ENCODE peak calls at places on chromosomes 2 and 18, in nine cellular contexts. G is aorta; M is psoas muscle; Y is MG63; E is SK-N-SH; H is epithelial cell of esophagus; D is effector memory CD4-positive, alpha-beta T cell; N is heart left ventricle; T is astrocyte. L is an unnamed sample.

GRCh38 chr18:8814206-8814605 is 108.8 kb downstream of the MTCL1 start:
- DNase-seq in G (no peak), M (no peak), Y (no peak), E (no peak), H (no peak), D (no peak), N (no peak), T (peak), L (no peak)

GRCh38 chr2:200694071-200694470 is 108.3 kb downstream of the AOX1 start:
- DNase-seq in G (no peak), M (no peak), Y (no peak), E (no peak), H (no peak), D (no peak), N (no peak), T (no peak), L (no peak)

GRCh38 chr2:200177971-200178911 is 128.3 kb upstream of the SPATS2L start:
- DNase-seq in G (no peak), M (no peak), Y (peak), E (no peak), H (no peak), D (no peak), N (peak), T (peak), L (no peak)

GRCh38 chr2:75790121-75790520 is 79.4 kb upstream of the GCFC2 start:
- DNase-seq in G (no peak), M (no peak), Y (no peak), E (no peak), H (peak), D (no peak), N (no peak), T (no peak), L (no peak)

GRCh38 chr2:135768863-135769262 is 27.2 kb downstream of the UBXN4 start:
- DNase-seq in G (no peak), M (no peak), Y (no peak), E (no peak), H (no peak), D (no peak), N (no peak), T (no peak), L (no peak)

GRCh38 chr2:164150601-164151000 is 414.8 kb upstream of the FIGN start:
- DNase-seq in G (no peak), M (no peak), Y (no peak), E (no peak), H (peak), D (no peak), N (no peak), T (no peak), L (no peak)

GRCh38 chr2:125593036-125593435 is 1062.9 kb upstream of the GYPC start:
- DNase-seq in G (no peak), M (no peak), Y (no peak), E (no peak), H (no peak), D (no peak), N (no peak), T (no peak), L (no peak)

GRCh38 chr18:62979172-62979571 is 263.8 kb downstream of the PHLPP1 start:
- DNase-seq in G (no peak), M (peak), Y (peak), E (no peak), H (peak), D (no peak), N (no peak), T (peak), L (peak)

GRCh38 chr2:10534514-10535250 is 86.6 kb upstream of the ODC1 start:
- DNase-seq in G (no peak), M (no peak), Y (no peak), E (no peak), H (peak), D (no peak), N (no peak), T (peak), L (no peak)

GRCh38 chr2:192151848-192152247 is 42.9 kb downstream of the TMEFF2 start:
- DNase-seq in G (no peak), M (no peak), Y (peak), E (no peak), H (peak), D (no peak), N (no peak), T (peak), L (no peak)

GRCh38 chr18:9914584-9915290 is 921 bp downstream of the VAPA start:
- DNase-seq in G (peak), M (peak), Y (peak), E (no peak), H (peak), D (peak), N (peak), T (peak), L (peak)

GRCh38 chr2:207901401-207901800 is 123.9 kb downstream of the PLEKHM3 start:
- DNase-seq in G (no peak), M (no peak), Y (no peak), E (no peak), H (no peak), D (no peak), N (no peak), T (no peak), L (no peak)

GRCh38 chr18:56321470-56321869 is 316.9 kb downstream of the TXNL1 start:
- DNase-seq in G (no peak), M (peak), Y (no peak), E (no peak), H (no peak), D (no peak), N (peak), T (no peak), L (no peak)

GRCh38 chr18:11553098-11553940 is 56.1 kb upstream of the SLC35G4 start:
- DNase-seq in G (no peak), M (no peak), Y (no peak), E (peak), H (peak), D (no peak), N (no peak), T (peak), L (no peak)

DNA sequence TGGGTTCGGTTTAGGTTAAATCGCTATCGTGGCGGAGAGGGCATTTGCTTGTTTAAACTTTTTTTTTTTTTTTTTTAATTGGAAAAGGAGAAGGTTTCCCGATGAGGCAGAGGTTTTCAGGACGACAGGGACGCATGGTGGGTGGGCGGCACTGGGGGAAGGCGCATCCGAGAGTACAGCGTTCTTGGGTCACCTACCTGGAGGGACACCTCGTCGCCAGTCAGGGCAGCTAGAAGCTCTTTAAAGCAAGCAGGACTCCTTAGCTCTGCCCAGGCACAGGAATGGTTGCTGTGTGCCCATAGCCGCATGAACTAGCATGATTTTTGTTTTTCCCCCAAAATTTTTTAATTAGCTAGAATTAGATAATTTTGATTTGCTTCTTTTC is 444 bp downstream of the LDLRAD4 start:
- DNase-seq in G (no peak), M (no peak), Y (no peak), E (no peak), H (no peak), D (no peak), N (no peak), T (no peak), L (no peak)
- H3K4me3 ChIP-seq in G (peak), M (peak), Y (no peak), E (peak), H (no peak), D (peak), N (peak), T (peak), L (peak)

DNA sequence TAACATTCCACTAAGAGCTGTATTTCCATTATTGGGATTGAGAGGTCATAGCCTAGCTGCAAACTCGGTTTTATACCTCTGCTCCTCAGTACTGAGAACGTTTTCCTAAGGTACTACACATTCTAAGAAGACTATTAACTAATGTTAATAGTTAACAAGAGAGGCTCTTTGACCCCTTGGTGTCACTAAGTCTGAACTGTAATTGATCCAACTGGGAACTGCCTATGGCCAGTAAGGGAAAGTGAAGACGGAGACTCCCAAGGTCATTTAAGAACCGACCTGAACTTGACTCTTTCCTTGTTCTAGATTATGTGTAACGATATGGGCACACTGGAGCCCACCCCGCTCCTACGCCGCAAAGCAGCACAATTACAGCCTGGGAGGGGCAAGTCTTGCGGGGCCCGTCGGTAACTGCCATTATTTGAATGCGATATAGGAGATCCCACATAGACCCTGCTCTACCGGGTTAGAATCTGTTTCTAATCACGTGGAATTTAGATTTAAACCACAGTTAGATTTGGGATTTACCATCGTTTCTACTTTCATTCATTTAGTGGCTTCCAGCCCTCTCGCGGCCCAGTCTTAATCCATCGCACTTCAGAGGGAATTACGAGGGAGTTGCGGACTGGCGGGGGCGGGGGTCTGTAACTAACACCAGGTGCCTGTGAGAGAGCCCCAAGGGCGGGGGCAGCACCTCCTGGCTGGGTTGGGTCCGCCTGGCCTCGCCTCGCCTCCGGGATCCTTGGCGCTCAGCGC is 84.1 kb upstream of the EPB41L3 start:
- DNase-seq in G (no peak), M (no peak), Y (no peak), E (no peak), H (no peak), D (no peak), N (no peak), T (no peak), L (no peak)
- H3K4me3 ChIP-seq in G (peak), M (peak), Y (peak), E (peak), H (peak), D (no peak), N (peak), T (peak), L (peak)

DNA sequence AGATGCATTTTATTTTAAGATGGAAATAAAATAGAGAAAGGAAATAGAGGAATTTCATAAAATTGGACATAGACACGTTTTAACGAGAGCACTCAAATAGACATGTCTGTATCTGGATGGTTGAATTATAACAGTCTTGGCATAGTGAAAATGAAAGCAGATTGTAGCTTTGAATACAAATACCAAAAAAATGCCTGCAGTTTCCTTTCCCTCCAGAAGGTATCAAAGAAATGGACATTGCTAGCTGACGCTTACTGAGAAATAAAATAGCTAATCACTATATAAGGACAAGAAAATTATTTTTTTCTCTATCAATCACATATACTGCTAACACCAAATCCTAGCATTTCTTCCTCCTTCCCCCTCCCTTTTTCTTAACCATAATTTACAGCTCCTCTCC is 11.4 kb upstream of the MAPRE2 start:
- DNase-seq in G (no peak), M (no peak), Y (no peak), E (no peak), H (no peak), D (no peak), N (no peak), T (no peak), L (no peak)
- H3K4me3 ChIP-seq in G (no peak), M (peak), Y (no peak), E (no peak), H (no peak), D (peak), N (peak), T (no peak), L (peak)

DNA sequence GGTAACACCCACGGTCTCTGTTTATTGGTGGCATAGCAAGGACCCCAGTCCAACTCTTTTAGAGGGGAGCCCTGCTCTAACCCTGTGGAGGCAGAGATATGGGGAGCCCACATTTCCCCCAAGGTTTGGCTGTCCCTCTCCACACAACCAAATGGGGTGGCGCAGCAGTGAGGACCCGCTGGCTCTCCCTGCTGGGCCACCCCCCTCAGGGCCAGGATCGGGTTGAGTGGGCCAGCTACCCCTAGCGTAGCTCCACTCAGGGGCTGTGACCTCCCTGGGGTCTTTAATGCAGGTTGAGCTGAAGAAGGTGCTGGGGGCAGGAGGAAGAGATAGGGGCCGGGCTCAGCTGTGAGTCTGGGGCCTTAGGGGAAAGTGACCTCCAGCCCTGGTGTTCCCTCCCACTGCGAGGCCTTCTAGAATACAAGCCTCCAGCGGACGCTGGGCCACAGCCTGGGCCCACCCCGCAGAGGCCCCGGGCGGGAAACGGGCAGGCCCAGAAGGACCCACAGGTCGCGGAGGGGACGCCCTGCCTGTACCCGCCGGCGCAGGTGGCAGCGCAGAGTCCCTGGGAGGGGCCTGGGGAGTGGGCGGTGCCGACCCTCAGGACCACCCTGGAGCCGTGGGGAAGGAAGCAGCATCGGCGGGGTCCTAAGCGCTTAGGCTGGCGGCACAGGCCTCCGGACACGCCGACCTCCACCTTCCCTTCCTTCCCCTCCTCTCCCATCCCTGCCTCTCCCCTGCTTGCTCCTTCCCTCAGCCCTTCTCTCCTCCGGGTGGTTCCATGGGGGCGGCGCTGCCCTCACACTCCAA is 9.6 kb downstream of the CROCC2 start:
- DNase-seq in G (peak), M (peak), Y (no peak), E (no peak), H (no peak), D (no peak), N (no peak), T (no peak), L (peak)
- H3K4me3 ChIP-seq in G (no peak), M (no peak), Y (no peak), E (no peak), H (no peak), D (no peak), N (peak), T (no peak), L (no peak)

DNA sequence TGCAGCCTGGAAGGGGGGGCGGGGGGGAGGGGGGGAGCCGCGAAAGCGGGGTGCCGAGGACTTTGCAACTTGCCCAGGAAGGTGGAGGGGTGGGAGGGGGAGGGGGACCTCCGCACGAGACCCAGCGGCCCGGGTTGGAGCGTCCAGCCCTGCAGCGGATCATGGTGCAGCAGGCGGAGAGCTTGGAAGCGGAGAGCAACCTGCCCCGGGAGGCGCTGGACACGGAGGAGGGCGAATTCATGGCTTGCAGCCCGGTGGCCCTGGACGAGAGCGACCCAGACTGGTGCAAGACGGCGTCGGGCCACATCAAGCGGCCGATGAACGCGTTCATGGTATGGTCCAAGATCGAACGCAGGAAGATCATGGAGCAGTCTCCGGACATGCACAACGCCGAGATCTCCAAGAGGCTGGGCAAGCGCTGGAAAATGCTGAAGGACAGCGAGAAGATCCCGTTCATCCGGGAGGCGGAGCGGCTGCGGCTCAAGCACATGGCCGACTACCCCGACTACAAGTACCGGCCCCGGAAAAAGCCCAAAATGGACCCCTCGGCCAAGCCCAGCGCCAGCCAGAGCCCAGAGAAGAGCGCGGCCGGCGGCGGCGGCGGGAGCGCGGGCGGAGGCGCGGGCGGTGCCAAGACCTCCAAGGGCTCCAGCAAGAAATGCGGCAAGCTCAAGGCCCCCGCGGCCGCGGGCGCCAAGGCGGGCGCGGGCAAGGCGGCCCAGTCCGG is 540 bp downstream of the SOX11 start:
- DNase-seq in G (no peak), M (peak), Y (peak), E (peak), H (no peak), D (no peak), N (no peak), T (peak), L (no peak)
- H3K4me3 ChIP-seq in G (no peak), M (peak), Y (peak), E (peak), H (peak), D (no peak), N (peak), T (peak), L (no peak)

GRCh38 chr2:161245237-161245505 is 63.1 kb upstream of the PSMD14 start:
- DNase-seq in G (no peak), M (no peak), Y (no peak), E (no peak), H (no peak), D (no peak), N (no peak), T (no peak), L (no peak)

GRCh38 chr2:161241894-161242293 is 66.3 kb upstream of the PSMD14 start:
- DNase-seq in G (no peak), M (no peak), Y (no peak), E (no peak), H (no peak), D (no peak), N (no peak), T (no peak), L (no peak)

GRCh38 chr2:161245671-161246070 is 62.6 kb upstream of the PSMD14 start:
- DNase-seq in G (no peak), M (no peak), Y (no peak), E (no peak), H (no peak), D (no peak), N (no peak), T (no peak), L (no peak)

GRCh38 chr2:161243312-161243711 is 64.9 kb upstream of the PSMD14 start:
- DNase-seq in G (no peak), M (no peak), Y (no peak), E (no peak), H (no peak), D (no peak), N (no peak), T (no peak), L (no peak)

GRCh38 chr2:161243873-161244272 is 64.4 kb upstream of the PSMD14 start:
- DNase-seq in G (no peak), M (no peak), Y (no peak), E (no peak), H (no peak), D (no peak), N (no peak), T (no peak), L (no peak)
- H3K4me3 ChIP-seq in G (no peak), M (no peak), Y (no peak), E (no peak), H (peak), D (peak), N (no peak), T (no peak), L (peak)

DNA sequence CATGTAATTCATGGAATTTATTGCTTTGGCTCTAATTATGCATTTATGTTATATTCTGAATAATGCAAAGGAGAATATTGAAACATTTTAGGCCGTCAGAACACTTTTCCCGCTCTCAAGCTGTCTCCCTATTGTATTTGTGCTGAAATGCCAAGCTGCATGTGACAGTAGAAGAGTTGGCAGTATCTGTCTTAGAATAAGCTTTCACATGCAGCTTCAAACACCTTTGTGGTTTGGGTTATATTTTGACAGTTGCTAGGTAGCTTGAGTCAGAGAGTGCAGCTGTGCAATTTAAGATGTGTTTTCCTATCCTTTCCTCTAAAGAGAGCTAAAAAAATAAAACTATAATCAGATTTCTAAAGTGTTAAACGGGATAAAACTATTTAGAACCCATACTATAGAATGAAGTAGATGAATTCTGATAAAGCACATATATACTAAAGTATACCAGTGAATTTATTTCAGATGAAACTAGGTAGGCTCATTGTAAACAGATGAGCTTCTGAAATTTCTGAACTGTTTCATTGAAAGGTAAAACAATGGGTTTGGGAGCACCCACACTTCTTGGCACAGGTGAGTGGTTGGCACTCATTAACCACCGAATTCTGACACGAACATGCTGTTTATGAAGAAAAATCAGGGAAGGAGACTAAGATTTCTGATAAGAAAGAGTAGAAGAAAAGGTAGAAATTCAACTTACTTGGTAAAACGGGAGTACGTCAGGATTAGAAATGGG is 43.4 kb downstream of the PLCL1 start:
- DNase-seq in G (no peak), M (no peak), Y (no peak), E (no peak), H (peak), D (no peak), N (no peak), T (peak), L (no peak)
- H3K4me3 ChIP-seq in G (no peak), M (no peak), Y (no peak), E (no peak), H (no peak), D (peak), N (no peak), T (no peak), L (no peak)

DNA sequence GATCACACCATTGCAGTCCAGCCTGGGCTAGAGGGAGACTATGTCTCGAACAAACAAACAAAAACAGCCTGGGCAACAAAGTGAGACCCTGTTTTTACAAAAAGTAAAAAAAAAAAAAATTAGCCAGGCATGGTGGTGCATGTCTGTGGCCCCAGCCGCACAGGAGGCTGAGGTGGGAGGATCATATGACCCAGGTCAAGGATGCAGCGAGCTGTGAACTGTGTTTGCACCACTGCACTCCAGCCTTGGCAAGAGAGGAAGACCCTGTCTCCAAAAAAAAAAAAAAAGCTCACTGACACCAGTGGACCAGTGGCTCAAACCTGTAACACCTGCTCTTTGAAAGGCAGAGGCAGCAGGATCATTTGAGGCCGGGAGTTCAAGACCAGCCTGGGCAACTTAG is 40.1 kb downstream of the UNC50 start:
- DNase-seq in G (no peak), M (no peak), Y (no peak), E (no peak), H (no peak), D (no peak), N (no peak), T (no peak), L (no peak)
- H3K4me3 ChIP-seq in G (no peak), M (no peak), Y (no peak), E (no peak), H (no peak), D (no peak), N (no peak), T (no peak), L (no peak)